ENCODE peak calls at places on chromosomes 6 and 20, in seven cellular contexts. O is choroid plexus epithelial cell; B is fibroblast of mammary gland; I is CD8-positive, alpha-beta memory T cell; M is Karpas-422; K is cardiac fibroblast; C is epithelial cell of esophagus. Y is an unnamed sample.

GRCh38 chr20:61185181-61185580 is 66.9 kb upstream of the CDH4 start:
- DNase-seq in O (peak), B (no peak), I (no peak), M (no peak), K (peak), C (no peak), Y (no peak)

GRCh38 chr6:124962617-124963415 is 579 bp downstream of the RNF217 start:
- DNase-seq in O (no peak), B (no peak), I (no peak), M (no peak), K (peak), C (peak), Y (peak)

GRCh38 chr6:166420351-166420750 is 37.6 kb upstream of the MPC1 start:
- DNase-seq in O (peak), B (peak), I (no peak), M (no peak), K (peak), C (peak), Y (no peak)

GRCh38 chr6:53581161-53581560 is 36.3 kb upstream of the GCLC start:
- DNase-seq in O (peak), B (peak), I (no peak), M (no peak), K (peak), C (peak), Y (no peak)

GRCh38 chr6:35688605-35689322 is at the start of gene FKBP5:
- DNase-seq in O (peak), B (peak), I (peak), M (peak), K (peak), C (peak), Y (peak)

GRCh38 chr6:13924146-13924948 is 405 bp upstream of the RNF182 start:
- DNase-seq in O (peak), B (peak), I (peak), M (no peak), K (peak), C (peak), Y (no peak)

GRCh38 chr6:41214559-41215238 is 13.4 kb upstream of the TREML4 start:
- DNase-seq in O (no peak), B (no peak), I (no peak), M (no peak), K (no peak), C (no peak), Y (no peak)

GRCh38 chr6:127956260-127956888 is 55.5 kb upstream of the THEMIS start:
- DNase-seq in O (no peak), B (peak), I (no peak), M (no peak), K (peak), C (peak), Y (no peak)

GRCh38 chr6:35496851-35497570 is at the start of gene TEAD3:
- DNase-seq in O (peak), B (peak), I (peak), M (peak), K (peak), C (peak), Y (peak)

GRCh38 chr20:3658708-3659491 is 4.3 kb downstream of the GFRA4 start:
- DNase-seq in O (peak), B (no peak), I (no peak), M (peak), K (peak), C (peak), Y (no peak)

GRCh38 chr20:14790771-14791517 is 453.5 kb upstream of the FLRT3 start:
- DNase-seq in O (peak), B (peak), I (no peak), M (no peak), K (no peak), C (no peak), Y (no peak)

GRCh38 chr20:52312131-52312729 is 120.7 kb upstream of the ZFP64 start:
- DNase-seq in O (peak), B (peak), I (peak), M (peak), K (peak), C (peak), Y (peak)

GRCh38 chr6:130364224-130364780 is 1.5 kb upstream of the TMEM200A start:
- DNase-seq in O (no peak), B (no peak), I (no peak), M (no peak), K (no peak), C (no peak), Y (no peak)

GRCh38 chr6:130366011-130366963 is at the start of gene TMEM200A:
- DNase-seq in O (peak), B (peak), I (peak), M (no peak), K (peak), C (peak), Y (no peak)

GRCh38 chr6:130369821-130370220 is 4.0 kb downstream of the TMEM200A start:
- DNase-seq in O (no peak), B (no peak), I (no peak), M (no peak), K (no peak), C (no peak), Y (no peak)

GRCh38 chr6:130365166-130366010 is 429 bp upstream of the TMEM200A start:
- DNase-seq in O (peak), B (peak), I (peak), M (no peak), K (peak), C (peak), Y (peak)

DNA sequence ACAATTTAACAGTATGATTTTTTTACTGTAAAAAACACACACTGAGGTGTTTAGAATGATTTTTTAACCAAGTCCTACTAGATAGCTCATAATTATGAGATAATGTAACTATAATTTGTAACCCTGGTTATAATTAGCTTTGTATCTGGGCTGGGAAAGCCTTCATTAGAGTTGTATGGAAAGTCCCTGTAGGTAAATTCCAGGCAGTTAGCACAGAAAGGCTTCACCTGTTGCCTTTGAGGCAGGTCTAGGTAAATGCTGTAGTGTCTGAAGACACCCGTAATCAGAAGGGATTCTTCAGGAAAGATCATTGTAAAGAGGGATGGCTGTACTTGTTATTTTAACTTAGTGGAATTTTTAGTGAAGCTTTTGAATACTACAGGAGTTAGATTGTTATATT is 1.9 kb downstream of the TMEM200A start:
- DNase-seq in O (no peak), B (no peak), I (no peak), M (no peak), K (no peak), C (no peak), Y (no peak)
- H3K4me3 ChIP-seq in O (no peak), B (peak), I (no peak), M (no peak), K (no peak), C (no peak), Y (no peak)

GRCh38 chr6:137261393-137262154 is 42.4 kb upstream of the IFNGR1 start:
- DNase-seq in O (peak), B (peak), I (no peak), M (peak), K (peak), C (peak), Y (no peak)

GRCh38 chr6:137260205-137260604 is 41.0 kb upstream of the IFNGR1 start:
- DNase-seq in O (no peak), B (no peak), I (no peak), M (no peak), K (no peak), C (no peak), Y (no peak)

GRCh38 chr6:137265574-137265973 is 46.4 kb upstream of the IFNGR1 start:
- DNase-seq in O (peak), B (no peak), I (no peak), M (no peak), K (peak), C (no peak), Y (no peak)

GRCh38 chr6:137266032-137266586 is 46.9 kb upstream of the IFNGR1 start:
- DNase-seq in O (peak), B (peak), I (no peak), M (no peak), K (peak), C (no peak), Y (no peak)

GRCh38 chr6:137264308-137265075 is 45.3 kb upstream of the IFNGR1 start:
- DNase-seq in O (no peak), B (peak), I (no peak), M (no peak), K (peak), C (no peak), Y (no peak)
- H3K4me3 ChIP-seq in O (no peak), B (no peak), I (no peak), M (no peak), K (no peak), C (no peak), Y (no peak)

DNA sequence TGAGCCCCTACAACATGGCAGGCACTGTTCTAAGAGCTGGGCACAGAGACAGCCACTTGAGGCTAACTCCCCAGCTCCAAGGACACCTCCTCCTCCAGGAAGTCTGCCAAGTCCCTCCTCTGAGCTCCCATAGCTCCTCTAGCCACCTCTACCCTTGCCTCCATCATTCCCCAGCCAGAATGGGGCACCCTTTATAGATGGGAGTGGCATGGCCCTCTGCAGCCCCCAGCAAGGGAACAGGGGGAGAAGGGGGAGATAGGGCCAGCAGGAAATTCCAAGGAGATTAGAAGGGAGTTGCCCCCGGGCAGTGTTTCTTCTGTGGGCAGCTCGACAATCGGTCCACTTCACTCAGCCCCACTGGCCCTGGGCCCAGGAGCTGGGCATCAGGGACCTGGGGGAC is 19.7 kb upstream of the TLDC2 start:
- DNase-seq in O (no peak), B (peak), I (no peak), M (no peak), K (no peak), C (no peak), Y (no peak)
- H3K4me3 ChIP-seq in O (no peak), B (no peak), I (no peak), M (peak), K (no peak), C (no peak), Y (no peak)

DNA sequence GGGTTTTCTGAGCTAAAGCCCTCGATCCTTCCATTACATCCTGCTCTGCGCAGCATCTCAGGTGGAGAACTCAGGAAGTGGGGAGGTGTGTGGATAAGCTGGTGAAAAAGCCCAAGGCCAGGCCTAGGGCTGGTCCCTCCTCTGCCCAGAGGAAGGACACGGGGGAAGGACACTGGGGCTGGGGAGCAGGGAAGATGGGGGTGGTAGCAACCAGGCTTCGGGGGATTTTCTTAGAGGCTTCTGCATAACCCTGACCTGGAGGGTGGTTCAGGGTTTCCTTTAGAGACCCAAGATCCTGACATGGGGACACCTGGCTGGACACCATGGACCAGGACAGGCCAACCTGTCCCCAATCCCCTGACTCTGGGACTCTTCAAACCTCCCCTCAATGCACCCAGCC is 37.9 kb downstream of the SUN5 start:
- DNase-seq in O (no peak), B (no peak), I (no peak), M (no peak), K (no peak), C (no peak), Y (no peak)
- H3K4me3 ChIP-seq in O (no peak), B (no peak), I (peak), M (no peak), K (no peak), C (no peak), Y (no peak)

GRCh38 chr6:10384719-10385511 is 30.0 kb downstream of the TFAP2A start:
- DNase-seq in O (no peak), B (no peak), I (no peak), M (no peak), K (no peak), C (no peak), Y (no peak)
- H3K4me3 ChIP-seq in O (no peak), B (no peak), I (no peak), M (no peak), K (no peak), C (no peak), Y (no peak)